ENCODE peak calls at places on chromosomes 1 and 21, in five cellular contexts. Z, T, J, G and H are unnamed samples.

GRCh38 chr1:204377800-204378608 is 18.3 kb upstream of the PLEKHA6 start:
- DNase-seq in G (no peak), J (no peak), Z (peak; percentile 72), T (no peak), H (peak; percentile 74)

GRCh38 chr1:203858055-203858454 is 3.3 kb upstream of the SNRPE start:
- DNase-seq in J (no peak), Z (no peak), G (no peak), T (no peak), H (no peak)

GRCh38 chr1:170903961-170904360 is 31.4 kb upstream of the MROH9 start:
- DNase-seq in Z (no peak), G (no peak), T (no peak), J (no peak), H (no peak)

GRCh38 chr1:61344711-61345110 is 262.4 kb downstream of the NFIA start:
- DNase-seq in G (no peak), Z (no peak), J (no peak), T (no peak), H (no peak)

GRCh38 chr1:45359882-45360513 is 19.8 kb upstream of the MUTYH start:
- DNase-seq in J (no peak), G (no peak), T (no peak), Z (peak; percentile 32), H (peak; percentile 71)

GRCh38 chr21:28750565-28750964 is 242.1 kb downstream of the LTN1 start:
- DNase-seq in G (no peak), J (no peak), Z (no peak), T (no peak), H (no peak)

GRCh38 chr1:89987170-89987819 is 7.6 kb upstream of the ZNF326 start:
- DNase-seq in T (no peak), G (peak; percentile 45), Z (peak; percentile 30), J (no peak), H (peak; percentile 80)

GRCh38 chr1:210330279-210330866 is 1.7 kb downstream of the HHAT start:
- DNase-seq in T (no peak), G (no peak), Z (no peak), J (no peak), H (no peak)

GRCh38 chr1:221097479-221098281 is 218.4 kb downstream of the HLX start:
- DNase-seq in J (no peak), G (no peak), T (no peak), Z (no peak), H (peak; percentile 82)

GRCh38 chr1:55276671-55277376 is 61.7 kb upstream of the USP24 start:
- DNase-seq in T (no peak), J (no peak), Z (no peak), G (no peak), H (no peak)

GRCh38 chr21:28632718-28633408 is 359.8 kb downstream of the LTN1 start:
- DNase-seq in G (no peak), J (no peak), Z (no peak), T (peak; percentile 90), H (no peak)

GRCh38 chr1:203537806-203538464 is 44.0 kb downstream of the OPTC start:
- DNase-seq in Z (no peak), G (no peak), J (no peak), T (no peak), H (no peak)

GRCh38 chr1:214372092-214372491 is 91.1 kb downstream of the SMYD2 start:
- DNase-seq in G (no peak), Z (no peak), J (no peak), T (no peak), H (no peak)

GRCh38 chr1:85330711-85331290 is 54.4 kb upstream of the BCL10 start:
- DNase-seq in T (no peak), Z (no peak), G (no peak), J (peak; percentile 60), H (no peak)

GRCh38 chr1:212149566-212149965 is 114.0 kb downstream of the DTL start:
- DNase-seq in G (no peak), Z (no peak), T (no peak), J (no peak), H (no peak)

GRCh38 chr1:115706774-115707425 is 61.6 kb downstream of the CASQ2 start:
- DNase-seq in G (peak; percentile 7), Z (no peak), T (no peak), J (no peak), H (peak; percentile 66)

GRCh38 chr1:8867878-8868567 is 10.5 kb downstream of the ENO1 start:
- DNase-seq in J (no peak), Z (no peak), T (no peak), G (no peak), H (no peak)

GRCh38 chr1:46039571-46040052 is 92.8 kb downstream of the PIK3R3 start:
- DNase-seq in Z (no peak), T (no peak), G (no peak), J (no peak), H (peak; percentile 49)

GRCh38 chr1:116988248-116988647 is 13.3 kb upstream of the CD101 start:
- DNase-seq in J (no peak), Z (no peak), G (no peak), T (no peak), H (no peak)

GRCh38 chr1:207565546-207566468 is 69.8 kb downstream of the CR1 start:
- DNase-seq in G (no peak), T (no peak), J (no peak), Z (peak; percentile 38), H (peak; percentile 58)

GRCh38 chr1:1337793-1338147 is 6.7 kb downstream of the TAS1R3 start:
- DNase-seq in G (no peak), T (no peak), Z (peak; percentile 80), J (no peak), H (no peak)

GRCh38 chr1:193435771-193436170 is 249.4 kb upstream of the B3GALT2 start:
- DNase-seq in J (no peak), G (no peak), Z (no peak), T (no peak), H (no peak)

DNA sequence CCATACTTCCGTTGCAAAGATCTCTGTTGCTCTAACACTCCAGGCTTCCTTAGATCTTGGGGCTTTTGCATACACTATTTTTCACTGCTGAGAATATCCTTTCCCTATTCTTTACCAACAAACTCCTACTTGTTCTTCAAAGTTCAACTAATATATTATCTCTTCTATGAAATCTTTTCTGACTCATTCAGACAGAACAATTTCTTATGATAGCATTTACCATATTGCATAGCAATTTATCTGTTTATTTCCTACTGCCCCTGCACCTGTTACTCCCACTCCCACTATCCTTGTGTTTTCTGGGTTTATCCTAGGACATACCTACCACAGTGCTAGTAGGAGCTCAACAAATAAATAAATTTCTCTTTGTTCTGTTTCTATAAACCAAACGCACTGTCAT is 11.0 kb downstream of the GADD45A start:
- DNase-seq in J (no peak), G (no peak), T (no peak), Z (no peak), H (no peak)
- TF ChIP-seq CTCF in J (no peak), G (no peak), T (no peak), Z (no peak), H (no peak)

GRCh38 chr1:218461351-218461750 is 116.2 kb downstream of the TGFB2 start:
- DNase-seq in J (no peak), Z (no peak), G (no peak), T (no peak), H (no peak)

GRCh38 chr1:218459878-218460277 is 114.7 kb downstream of the TGFB2 start:
- DNase-seq in T (no peak), Z (peak; percentile 21), G (no peak), J (no peak), H (peak; percentile 88)

GRCh38 chr1:218459450-218459849 is 114.3 kb downstream of the TGFB2 start:
- DNase-seq in J (no peak), Z (no peak), G (no peak), T (no peak), H (peak; percentile 37)

GRCh38 chr1:218462116-218462515 is 117.0 kb downstream of the TGFB2 start:
- DNase-seq in J (no peak), T (no peak), G (no peak), Z (no peak), H (no peak)

GRCh38 chr1:218460367-218460766 is 115.2 kb downstream of the TGFB2 start:
- DNase-seq in Z (peak; percentile 12), J (peak; percentile 15), G (no peak), T (no peak), H (no peak)
- TF ChIP-seq CTCF in Z (no peak), J (no peak), G (no peak), T (no peak), H (no peak)

GRCh38 chr1:219310181-219310728 is 136.6 kb downstream of the LYPLAL1 start:
- DNase-seq in Z (no peak), J (no peak), G (no peak), T (no peak), H (no peak)
- TF ChIP-seq CTCF in Z (no peak), J (no peak), G (no peak), T (no peak), H (no peak)

GRCh38 chr1:147272042-147272441 is 29.6 kb downstream of the CHD1L start:
- DNase-seq in T (no peak), G (no peak), J (no peak), Z (no peak), H (no peak)

GRCh38 chr1:147270721-147271120 is 28.2 kb downstream of the CHD1L start:
- DNase-seq in T (no peak), G (no peak), Z (no peak), J (no peak), H (no peak)

GRCh38 chr1:147267711-147268110 is 25.2 kb downstream of the CHD1L start:
- DNase-seq in T (no peak), G (no peak), Z (no peak), J (no peak), H (no peak)

DNA sequence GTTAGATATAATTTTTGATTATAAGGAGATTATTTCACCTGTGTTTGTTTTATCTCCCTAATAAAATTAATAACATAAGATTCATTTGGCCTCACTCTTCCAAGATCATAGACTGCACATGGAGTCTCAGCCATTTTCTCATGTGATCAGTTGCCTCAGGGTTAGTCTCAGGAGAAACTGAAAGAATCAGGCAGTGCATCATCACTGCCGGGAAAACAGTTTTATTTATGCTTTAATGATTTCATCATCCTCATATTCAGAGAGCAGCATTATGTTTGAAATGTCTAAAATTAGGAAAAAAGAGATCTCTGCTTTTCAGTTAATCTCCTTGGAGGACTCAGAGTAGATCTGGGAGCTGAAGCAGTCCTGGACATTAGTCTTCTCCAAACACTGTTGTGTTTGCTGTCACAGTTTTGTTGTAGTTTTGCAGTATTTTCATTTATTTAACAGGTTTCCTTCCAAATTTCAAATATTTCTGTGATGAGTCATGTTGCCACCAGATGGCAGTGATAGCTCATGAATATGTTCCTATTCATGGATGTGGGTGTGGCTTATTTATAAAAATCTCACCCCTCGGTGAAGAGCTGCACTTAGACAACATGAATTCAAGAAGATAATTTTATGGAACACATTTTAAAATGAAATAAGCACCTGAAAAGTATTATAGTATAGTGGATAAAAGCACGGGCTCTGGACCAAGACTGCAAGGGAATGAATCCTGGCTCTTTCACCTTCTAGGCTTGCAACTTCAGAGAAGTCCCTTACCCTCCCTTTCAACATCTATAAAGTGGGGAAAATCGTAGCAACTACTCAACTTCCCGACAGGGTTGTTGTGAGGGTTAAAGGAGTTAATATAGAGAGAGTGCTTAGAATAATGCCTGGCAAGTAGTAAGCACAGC is 31.2 kb downstream of the CHD1L start:
- DNase-seq in Z (no peak), G (peak; percentile 9), T (no peak), J (no peak), H (peak; percentile 64)
- TF ChIP-seq CTCF in Z (peak; percentile 19), G (peak; percentile 47), T (peak; percentile 61), J (peak; percentile 33), H (peak; percentile 40)

GRCh38 chr1:222547260-222547614 is 667 bp downstream of the HHIPL2 start:
- DNase-seq in Z (no peak), T (no peak), G (no peak), J (no peak), H (no peak)
- TF ChIP-seq CTCF in Z (no peak), T (no peak), G (no peak), J (no peak), H (no peak)